ENCODE peak calls at places on chromosomes 12 and 14, in nine cellular contexts. M, G, C, A, H, Q, B, V and W are unnamed samples. For H3K9me3, the result is how much of the 10 kb centered on the place peaks cover.

GRCh38 chr12:121364657-121365265 is 12.6 kb upstream of the ANAPC5 start:
- DNase-seq in M (peak), G (no peak), C (no peak), A (no peak), H (no peak), Q (no peak), B (no peak), V (no peak), W (no peak)

GRCh38 chr14:89869606-89870005 is 84.9 kb downstream of the EFCAB11 start:
- DNase-seq in M (no peak), G (no peak), C (no peak), A (no peak), H (no peak), Q (no peak), B (no peak), V (no peak), W (no peak)

GRCh38 chr12:47744005-47744651 is 14.6 kb downstream of the RAPGEF3 start:
- DNase-seq in M (no peak), G (no peak), C (no peak), A (no peak), H (peak), Q (peak), B (no peak), V (no peak), W (peak)

GRCh38 chr12:52243774-52244614 is 11.0 kb downstream of the KRT7 start:
- DNase-seq in M (peak), G (peak), C (peak), A (peak), H (peak), Q (no peak), B (peak), V (peak), W (peak)

GRCh38 chr14:55964081-55964480 is 154.1 kb upstream of the PELI2 start:
- DNase-seq in M (no peak), G (no peak), C (no peak), A (no peak), H (no peak), Q (no peak), B (no peak), V (no peak), W (no peak)

GRCh38 chr12:1758887-1759286 is 61.5 kb upstream of the LRTM2 start:
- DNase-seq in M (no peak), G (no peak), C (no peak), A (no peak), H (no peak), Q (no peak), B (no peak), V (peak), W (no peak)

GRCh38 chr14:77006127-77006526 is 22.4 kb downstream of the IRF2BPL start:
- DNase-seq in M (no peak), G (no peak), C (no peak), A (no peak), H (no peak), Q (no peak), B (no peak), V (no peak), W (no peak)

GRCh38 chr12:50934371-50934851 is 17.9 kb upstream of the HIGD1C start:
- DNase-seq in M (no peak), G (no peak), C (no peak), A (peak), H (no peak), Q (no peak), B (no peak), V (peak), W (no peak)

GRCh38 chr14:77682158-77682553 is 25.7 kb downstream of the ALKBH1 start:
- DNase-seq in M (peak), G (no peak), C (no peak), A (no peak), H (no peak), Q (no peak), B (no peak), V (peak), W (no peak)

GRCh38 chr12:96890331-96890730 is 16.7 kb upstream of the NEDD1 start:
- DNase-seq in M (no peak), G (no peak), C (no peak), A (no peak), H (no peak), Q (no peak), B (no peak), V (no peak), W (no peak)

GRCh38 chr12:65168606-65169310 is 625 bp upstream of the LEMD3 start:
- DNase-seq in M (no peak), G (no peak), C (no peak), A (no peak), H (no peak), Q (no peak), B (no peak), V (no peak), W (no peak)

GRCh38 chr12:91219511-91219910 is 36.9 kb upstream of the DCN start:
- DNase-seq in M (no peak), G (no peak), C (no peak), A (no peak), H (no peak), Q (no peak), B (no peak), V (peak), W (no peak)

GRCh38 chr14:25537846-25538455 is 488.0 kb upstream of the STXBP6 start:
- DNase-seq in M (no peak), G (no peak), C (no peak), A (no peak), H (no peak), Q (peak), B (no peak), V (no peak), W (no peak)

GRCh38 chr14:74505831-74506230 is 12.3 kb downstream of the ISCA2 start:
- DNase-seq in M (no peak), G (no peak), C (no peak), A (peak), H (no peak), Q (no peak), B (no peak), V (no peak), W (no peak)

GRCh38 chr12:4819654-4820053 is 90.1 kb upstream of the KCNA1 start:
- DNase-seq in M (peak), G (no peak), C (no peak), A (peak), H (no peak), Q (no peak), B (peak), V (no peak), W (no peak)

GRCh38 chr14:73325630-73326299 is 88.5 kb downstream of the PAPLN start:
- DNase-seq in M (no peak), G (no peak), C (no peak), A (no peak), H (no peak), Q (no peak), B (no peak), V (no peak), W (peak)

GRCh38 chr14:102927346-102927877 is 4.9 kb downstream of the AMN start:
- DNase-seq in M (no peak), G (no peak), C (no peak), A (no peak), H (no peak), Q (no peak), B (no peak), V (no peak), W (no peak)

GRCh38 chr12:27618836-27619235 is 77.4 kb upstream of the REP15 start:
- DNase-seq in M (peak), G (no peak), C (no peak), A (no peak), H (no peak), Q (no peak), B (no peak), V (no peak), W (no peak)

GRCh38 chr12:55470088-55470830 is at the start of gene OR6C70:
- DNase-seq in M (no peak), G (no peak), C (no peak), A (no peak), H (no peak), Q (no peak), B (no peak), V (no peak), W (no peak)

GRCh38 chr14:26694521-26694920 is 96.7 kb upstream of the NOVA1 start:
- DNase-seq in M (no peak), G (no peak), C (no peak), A (no peak), H (no peak), Q (no peak), B (no peak), V (no peak), W (no peak)

GRCh38 chr12:108729612-108730336 is 1.5 kb downstream of the CORO1C start:
- DNase-seq in M (peak), G (no peak), C (no peak), A (no peak), H (no peak), Q (no peak), B (no peak), V (peak), W (no peak)

GRCh38 chr14:30214456-30215090 is 286.9 kb upstream of the PRKD1 start:
- DNase-seq in M (peak), G (peak), C (no peak), A (no peak), H (no peak), Q (peak), B (no peak), V (peak), W (no peak)

GRCh38 chr12:89343127-89343526 is 9.2 kb downstream of the DUSP6 start:
- DNase-seq in M (no peak), G (no peak), C (peak), A (peak), H (no peak), Q (no peak), B (peak), V (peak), W (no peak)

GRCh38 chr12:117718559-117718958 is 250.2 kb downstream of the KSR2 start:
- DNase-seq in M (no peak), G (no peak), C (no peak), A (no peak), H (no peak), Q (no peak), B (no peak), V (no peak), W (no peak)

GRCh38 chr14:76958975-76959710 is 69.4 kb downstream of the IRF2BPL start:
- DNase-seq in M (peak), G (no peak), C (no peak), A (peak), H (no peak), Q (no peak), B (no peak), V (peak), W (no peak)

GRCh38 chr14:69156224-69156623 is 3.3 kb upstream of the DCAF5 start:
- DNase-seq in M (no peak), G (no peak), C (no peak), A (no peak), H (no peak), Q (no peak), B (no peak), V (no peak), W (no peak)

GRCh38 chr12:79657136-79657535 is 33.6 kb downstream of the PAWR start:
- DNase-seq in M (no peak), G (no peak), C (no peak), A (no peak), H (no peak), Q (no peak), B (no peak), V (no peak), W (no peak)
- H3K9me3 ChIP-seq in M (under half), G (under half), C (under half), A (under half), H (under half), Q (under half), B (under half), V (under half), W (under half)

GRCh38 chr14:84025258-84026012 is 1504.5 kb upstream of the FLRT2 start:
- DNase-seq in M (no peak), G (no peak), C (no peak), A (no peak), H (no peak), Q (no peak), B (no peak), V (no peak), W (no peak)
- H3K9me3 ChIP-seq in M (under half), G (under half), C (under half), A (under half), H (under half), Q (under half), B (under half), V (under half), W (under half)

DNA sequence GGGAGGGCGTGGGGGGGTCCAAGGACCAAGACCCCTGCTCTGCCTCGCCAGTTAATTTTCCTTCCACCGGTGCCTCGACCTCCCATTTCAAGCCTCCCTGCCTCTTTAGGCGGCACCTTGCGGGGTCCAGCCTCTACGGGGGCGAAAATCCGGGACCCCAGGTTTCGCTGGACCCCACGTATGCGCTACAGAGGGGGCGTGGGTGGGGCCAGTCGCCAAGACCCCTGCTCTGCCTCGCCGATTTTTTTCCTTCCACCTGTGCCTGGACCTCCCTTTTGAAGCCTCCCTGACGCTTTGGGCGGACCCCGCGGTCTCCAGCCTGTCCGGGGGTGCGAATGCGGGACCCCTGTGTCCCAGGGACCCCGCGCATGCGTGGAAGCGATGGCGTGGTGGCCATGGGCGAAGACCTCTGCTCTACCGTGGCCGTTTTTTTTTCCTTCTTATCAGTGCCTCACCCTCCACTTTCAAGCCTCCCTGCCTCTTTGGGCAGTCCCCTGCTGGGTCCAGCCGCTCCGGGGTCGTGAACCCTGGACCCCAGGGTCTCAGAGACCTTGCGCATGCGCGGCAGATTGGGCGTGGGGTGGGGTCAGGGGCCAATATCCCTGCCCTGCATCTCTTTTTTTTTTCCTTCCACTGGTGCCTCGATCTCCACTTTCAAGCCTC is 324.2 kb downstream of the ALG10 start:
- DNase-seq in M (no peak), G (no peak), C (no peak), A (no peak), H (no peak), Q (no peak), B (no peak), V (no peak), W (no peak)
- H3K9me3 ChIP-seq in M (under half), G (half or more), C (under half), A (under half), H (under half), Q (under half), B (under half), V (under half), W (under half)

GRCh38 chr14:105866841-105867321 is 340.5 kb downstream of the TMEM121 start:
- DNase-seq in M (no peak), G (no peak), C (peak), A (peak), H (no peak), Q (no peak), B (no peak), V (no peak), W (no peak)
- H3K9me3 ChIP-seq in M (under half), G (half or more), C (under half), A (under half), H (under half), Q (under half), B (under half), V (under half), W (under half)

DNA sequence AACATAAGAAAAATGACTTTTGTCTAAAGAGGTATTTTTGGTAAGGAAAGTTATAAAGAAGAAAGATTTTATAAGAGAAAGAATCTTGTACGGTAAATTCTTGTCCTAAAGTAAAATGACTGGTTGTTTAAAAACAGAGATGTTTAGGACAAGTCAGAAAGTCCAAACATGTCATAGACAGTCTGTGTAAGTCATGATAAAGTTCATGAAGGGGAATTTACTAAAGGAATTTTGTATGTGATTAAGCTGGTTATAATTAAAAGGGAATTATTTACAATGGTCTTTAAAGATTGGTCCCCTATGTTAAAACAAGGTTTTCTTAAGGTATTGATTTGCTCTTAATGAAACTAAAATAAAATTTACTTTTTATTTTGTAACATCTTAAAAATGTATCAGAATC is 269.4 kb upstream of the CCDC196 start:
- DNase-seq in M (no peak), G (no peak), C (no peak), A (no peak), H (no peak), Q (peak), B (no peak), V (no peak), W (no peak)
- H3K9me3 ChIP-seq in M (under half), G (under half), C (under half), A (under half), H (under half), Q (under half), B (under half), V (under half), W (under half)

GRCh38 chr12:7155471-7156034 is 25.4 kb downstream of the CLSTN3 start:
- DNase-seq in M (no peak), G (no peak), C (no peak), A (no peak), H (no peak), Q (no peak), B (no peak), V (no peak), W (no peak)

GRCh38 chr12:7154042-7154441 is 23.9 kb downstream of the CLSTN3 start:
- DNase-seq in M (no peak), G (no peak), C (no peak), A (no peak), H (no peak), Q (no peak), B (no peak), V (no peak), W (no peak)

GRCh38 chr12:7152818-7153217 is 22.6 kb downstream of the CLSTN3 start:
- DNase-seq in M (no peak), G (no peak), C (no peak), A (no peak), H (no peak), Q (no peak), B (no peak), V (no peak), W (no peak)

GRCh38 chr12:7156259-7157197 is 26.4 kb downstream of the CLSTN3 start:
- DNase-seq in M (no peak), G (no peak), C (no peak), A (no peak), H (no peak), Q (no peak), B (no peak), V (no peak), W (no peak)

GRCh38 chr12:7154901-7155470 is 24.8 kb downstream of the CLSTN3 start:
- DNase-seq in M (no peak), G (no peak), C (no peak), A (no peak), H (no peak), Q (no peak), B (no peak), V (no peak), W (no peak)
- H3K9me3 ChIP-seq in M (under half), G (under half), C (under half), A (under half), H (under half), Q (under half), B (under half), V (under half), W (under half)

GRCh38 chr12:46020768-46021167 is 30.4 kb upstream of the SCAF11 start:
- DNase-seq in M (no peak), G (no peak), C (no peak), A (no peak), H (no peak), Q (no peak), B (no peak), V (no peak), W (no peak)

GRCh38 chr12:46027172-46027571 is 36.8 kb upstream of the SCAF11 start:
- DNase-seq in M (no peak), G (no peak), C (no peak), A (no peak), H (no peak), Q (no peak), B (no peak), V (no peak), W (no peak)

GRCh38 chr12:46024099-46024498 is 33.7 kb upstream of the SCAF11 start:
- DNase-seq in M (no peak), G (no peak), C (no peak), A (no peak), H (no peak), Q (no peak), B (no peak), V (no peak), W (no peak)
- H3K9me3 ChIP-seq in M (under half), G (under half), C (under half), A (under half), H (under half), Q (under half), B (under half), V (under half), W (under half)

GRCh38 chr12:45974171-45974719 is 16.1 kb downstream of the SCAF11 start:
- DNase-seq in M (no peak), G (no peak), C (no peak), A (no peak), H (no peak), Q (no peak), B (no peak), V (no peak), W (no peak)
- H3K9me3 ChIP-seq in M (under half), G (under half), C (under half), A (under half), H (under half), Q (under half), B (under half), V (under half), W (under half)